ENCODE peak calls at places on chromosomes 1 and 21, in ten cellular contexts. I is neural progenitor cell; A is CD8-positive, alpha-beta memory T cell; X is hepatocyte; E is OCI-LY7; R is choroid plexus epithelial cell; N is AG10803; T is brain microvascular endothelial cell; D is fibroblast of mammary gland; U is keratinocyte. L is an unnamed sample.

GRCh38 chr1:20663365-20663764 is 2.2 kb upstream of the DDOST start:
- DNase-seq in I (no peak), A (no peak), X (no peak), E (peak), R (no peak), N (no peak), T (no peak), D (no peak), U (no peak), L (no peak)

GRCh38 chr1:76669146-76669545 is 198.1 kb upstream of the ST6GALNAC5 start:
- DNase-seq in I (no peak), A (no peak), X (no peak), E (no peak), R (no peak), N (no peak), T (no peak), D (no peak), U (no peak), L (no peak)

GRCh38 chr1:24344090-24344742 is 25.1 kb downstream of the GRHL3 start:
- DNase-seq in I (no peak), A (no peak), X (no peak), E (no peak), R (no peak), N (no peak), T (no peak), D (no peak), U (no peak), L (no peak)

GRCh38 chr1:64956733-64957441 is 9.5 kb downstream of the JAK1 start:
- DNase-seq in I (no peak), A (peak), X (no peak), E (peak), R (peak), N (no peak), T (no peak), D (no peak), U (no peak), L (no peak)

GRCh38 chr21:17597680-17598079 is 15.0 kb downstream of the BTG3 start:
- DNase-seq in I (no peak), A (no peak), X (no peak), E (no peak), R (no peak), N (no peak), T (no peak), D (no peak), U (no peak), L (no peak)

GRCh38 chr21:26795866-26796329 is 49.3 kb downstream of the ADAMTS1 start:
- DNase-seq in I (peak), A (no peak), X (peak), E (no peak), R (peak), N (peak), T (peak), D (peak), U (no peak), L (peak)

GRCh38 chr21:41168391-41169257 is 664 bp downstream of the BACE2 start:
- DNase-seq in I (peak), A (no peak), X (peak), E (no peak), R (peak), N (peak), T (peak), D (peak), U (no peak), L (peak)

GRCh38 chr1:151508721-151509292 is 2.4 kb upstream of the CGN start:
- DNase-seq in I (no peak), A (no peak), X (peak), E (no peak), R (no peak), N (no peak), T (no peak), D (no peak), U (no peak), L (no peak)

GRCh38 chr1:195717651-195718050 is 890.6 kb downstream of the KCNT2 start:
- DNase-seq in I (peak), A (no peak), X (peak), E (no peak), R (peak), N (peak), T (no peak), D (peak), U (no peak), L (peak)

GRCh38 chr1:48013270-48013669 is 16.1 kb upstream of the TRABD2B start:
- DNase-seq in I (no peak), A (no peak), X (no peak), E (no peak), R (no peak), N (no peak), T (no peak), D (no peak), U (no peak), L (no peak)

GRCh38 chr1:41529621-41530395 is 45.3 kb upstream of the EDN2 start:
- DNase-seq in I (no peak), A (no peak), X (no peak), E (no peak), R (no peak), N (no peak), T (no peak), D (no peak), U (no peak), L (no peak)

GRCh38 chr1:40014253-40014706 is 26.2 kb upstream of the CAP1 start:
- DNase-seq in I (no peak), A (peak), X (no peak), E (no peak), R (no peak), N (no peak), T (no peak), D (no peak), U (no peak), L (no peak)

GRCh38 chr1:174519845-174520244 is 72.1 kb downstream of the GPR52 start:
- DNase-seq in I (no peak), A (no peak), X (no peak), E (peak), R (no peak), N (no peak), T (no peak), D (no peak), U (no peak), L (no peak)

GRCh38 chr1:225860860-225861441 is 21.2 kb downstream of the TMEM63A start:
- DNase-seq in I (no peak), A (no peak), X (no peak), E (no peak), R (no peak), N (no peak), T (no peak), D (no peak), U (no peak), L (no peak)

GRCh38 chr1:3463408-3463811 is 8.9 kb downstream of the ARHGEF16 start:
- DNase-seq in I (no peak), A (no peak), X (no peak), E (no peak), R (no peak), N (no peak), T (no peak), D (no peak), U (no peak), L (no peak)

GRCh38 chr1:185318431-185319151 is 1.5 kb upstream of the IVNS1ABP start:
- DNase-seq in I (no peak), A (no peak), X (no peak), E (no peak), R (no peak), N (no peak), T (no peak), D (no peak), U (no peak), L (no peak)
- H3K4me3 ChIP-seq in I (no peak), A (peak), X (no peak), E (peak), R (no peak), N (no peak), T (no peak), D (no peak), U (peak), L (no peak)

DNA sequence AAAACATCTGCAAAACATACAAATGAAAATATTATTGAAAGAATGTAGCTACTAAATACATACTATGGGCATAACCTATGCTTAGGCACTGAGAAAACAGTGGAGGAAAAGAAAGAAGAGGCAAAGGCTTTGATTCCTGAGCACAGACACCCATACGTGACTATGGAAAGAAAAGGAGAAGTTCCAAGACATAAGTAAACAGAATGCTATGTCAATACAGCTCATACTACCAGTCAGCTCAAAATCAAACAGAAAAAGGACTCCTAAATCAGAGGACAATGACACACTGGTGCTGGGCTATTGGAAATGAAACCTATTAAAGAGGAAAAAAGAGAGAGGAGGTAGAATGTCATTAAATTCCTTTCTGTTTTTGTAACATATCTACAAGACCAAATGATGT is 225.4 kb downstream of the SMYD3 start:
- DNase-seq in I (no peak), A (no peak), X (no peak), E (no peak), R (no peak), N (no peak), T (no peak), D (no peak), U (no peak), L (no peak)
- H3K4me3 ChIP-seq in I (no peak), A (no peak), X (no peak), E (no peak), R (no peak), N (no peak), T (no peak), D (no peak), U (no peak), L (no peak)

DNA sequence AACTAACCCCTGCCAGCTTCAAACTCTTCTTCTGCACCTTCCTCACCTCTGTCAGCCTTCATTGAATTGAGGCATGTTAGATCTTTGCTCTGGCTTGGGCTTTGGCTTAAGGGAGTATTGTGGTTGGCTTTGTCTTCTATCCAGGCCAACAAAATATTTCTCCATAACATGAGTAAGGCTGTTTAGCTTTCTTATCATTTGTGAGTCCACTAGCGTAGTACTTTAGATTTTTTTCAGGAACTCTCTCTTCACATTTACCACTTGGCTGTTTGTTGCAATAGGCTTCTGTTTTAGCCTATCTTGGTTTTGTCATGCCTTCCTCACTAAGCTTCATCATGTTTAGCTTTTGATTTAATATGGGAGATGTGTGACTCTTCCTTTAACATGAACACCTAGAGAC is 417.5 kb downstream of the NCAM2 start:
- DNase-seq in I (no peak), A (no peak), X (no peak), E (no peak), R (peak), N (no peak), T (no peak), D (no peak), U (no peak), L (peak)
- H3K4me3 ChIP-seq in I (no peak), A (no peak), X (no peak), E (no peak), R (no peak), N (no peak), T (no peak), D (no peak), U (no peak), L (no peak)

DNA sequence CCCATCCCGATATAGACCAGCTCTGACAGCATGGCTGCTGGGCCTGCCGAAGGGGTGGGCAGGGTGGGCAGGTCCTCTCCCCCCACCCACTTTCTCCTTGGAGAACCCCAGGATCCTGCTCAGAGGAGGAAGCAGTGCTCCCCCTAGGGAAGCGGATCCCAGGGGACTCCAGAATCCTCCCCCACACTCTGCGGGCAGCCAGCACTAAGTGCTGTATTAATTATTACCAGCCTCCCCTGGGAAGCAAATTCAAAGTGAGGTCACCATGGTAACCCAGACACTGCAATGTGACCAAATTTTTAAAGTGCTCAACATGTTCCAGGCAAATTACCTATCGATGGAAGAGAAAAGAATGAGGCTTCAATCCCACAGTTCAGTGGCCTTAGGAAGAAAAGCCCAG is 21.2 kb upstream of the LDLRAP1 start:
- DNase-seq in I (no peak), A (no peak), X (no peak), E (no peak), R (no peak), N (peak), T (no peak), D (peak), U (no peak), L (no peak)
- H3K4me3 ChIP-seq in I (no peak), A (no peak), X (no peak), E (no peak), R (no peak), N (no peak), T (no peak), D (no peak), U (no peak), L (no peak)

GRCh38 chr1:160095382-160096105 is 2.9 kb downstream of the IGSF8 start:
- DNase-seq in I (peak), A (no peak), X (no peak), E (no peak), R (no peak), N (no peak), T (no peak), D (no peak), U (no peak), L (no peak)

GRCh38 chr1:160097911-160098851 is at the start of gene IGSF8:
- DNase-seq in I (peak), A (peak), X (peak), E (peak), R (peak), N (peak), T (peak), D (peak), U (peak), L (peak)

GRCh38 chr1:160097196-160097910 is 1.1 kb downstream of the IGSF8 start:
- DNase-seq in I (no peak), A (no peak), X (no peak), E (peak), R (no peak), N (no peak), T (no peak), D (no peak), U (no peak), L (no peak)

GRCh38 chr1:160094806-160095205 is 3.6 kb downstream of the IGSF8 start:
- DNase-seq in I (no peak), A (no peak), X (no peak), E (no peak), R (no peak), N (no peak), T (no peak), D (no peak), U (no peak), L (no peak)

GRCh38 chr1:160096491-160097116 is 1.8 kb downstream of the IGSF8 start:
- DNase-seq in I (no peak), A (no peak), X (peak), E (no peak), R (peak), N (peak), T (no peak), D (peak), U (peak), L (peak)
- H3K4me3 ChIP-seq in I (no peak), A (peak), X (no peak), E (peak), R (no peak), N (no peak), T (no peak), D (no peak), U (no peak), L (no peak)

GRCh38 chr1:9127395-9128160 is 1.3 kb downstream of the GPR157 start:
- DNase-seq in I (peak), A (no peak), X (no peak), E (no peak), R (no peak), N (no peak), T (no peak), D (no peak), U (no peak), L (no peak)

GRCh38 chr1:9128161-9128519 is 762 bp downstream of the GPR157 start:
- DNase-seq in I (no peak), A (no peak), X (peak), E (no peak), R (no peak), N (no peak), T (no peak), D (no peak), U (no peak), L (no peak)

GRCh38 chr1:9126511-9126910 is 2.4 kb downstream of the GPR157 start:
- DNase-seq in I (no peak), A (no peak), X (no peak), E (no peak), R (no peak), N (no peak), T (no peak), D (no peak), U (no peak), L (no peak)

GRCh38 chr1:9128520-9129371 is at the start of gene GPR157:
- DNase-seq in I (peak), A (peak), X (peak), E (peak), R (peak), N (peak), T (peak), D (peak), U (no peak), L (peak)

GRCh38 chr1:9129391-9130041 is 614 bp upstream of the GPR157 start:
- DNase-seq in I (peak), A (peak), X (peak), E (peak), R (peak), N (peak), T (no peak), D (peak), U (no peak), L (peak)
- H3K4me3 ChIP-seq in I (peak), A (peak), X (no peak), E (peak), R (peak), N (peak), T (peak), D (peak), U (no peak), L (peak)